ENCODE peak calls at places on chromosomes 12 and 14, in four cellular contexts. L, R, M and U are unnamed samples.

GRCh38 chr12:41512531-41512930 is 324.4 kb downstream of the PDZRN4 start:
- DNase-seq in L (no peak), R (no peak), M (no peak), U (no peak)

GRCh38 chr12:89833337-89834252 is 125.0 kb upstream of the ATP2B1 start:
- DNase-seq in L (no peak), R (peak; percentile 12), M (peak; percentile 15), U (no peak)

GRCh38 chr14:68527329-68527851 is 265.5 kb downstream of the ZFP36L1 start:
- DNase-seq in L (peak; percentile 83), R (no peak), M (peak; percentile 67), U (no peak)

GRCh38 chr14:72544615-72545387 is 349.1 kb downstream of the DPF3 start:
- DNase-seq in L (no peak), R (no peak), M (peak; percentile 21), U (no peak)

GRCh38 chr14:65788876-65789859 is 376.6 kb downstream of the FUT8 start:
- DNase-seq in L (no peak), R (no peak), M (no peak), U (no peak)

GRCh38 chr14:51682411-51682810 is 30.7 kb downstream of the FRMD6 start:
- DNase-seq in L (no peak), R (no peak), M (no peak), U (no peak)

GRCh38 chr12:124497658-124498057 is 69.8 kb downstream of the NCOR2 start:
- DNase-seq in L (peak; percentile 87), R (no peak), M (no peak), U (no peak)

GRCh38 chr12:107461222-107461980 is 224.2 kb upstream of the PWP1 start:
- DNase-seq in L (no peak), R (no peak), M (peak; percentile 67), U (no peak)

GRCh38 chr12:109811624-109811995 is 21.6 kb downstream of the TRPV4 start:
- DNase-seq in L (no peak), R (no peak), M (peak; percentile 11), U (no peak)

GRCh38 chr14:57634335-57634734 is 140.7 kb upstream of the CCDC198 start:
- DNase-seq in L (no peak), R (no peak), M (no peak), U (no peak)

GRCh38 chr12:71548906-71549305 is 109.3 kb downstream of the LGR5 start:
- DNase-seq in L (no peak), R (no peak), M (no peak), U (no peak)

GRCh38 chr12:104671407-104672095 is 214.8 kb downstream of the CHST11 start:
- DNase-seq in L (peak; percentile 97), R (peak; percentile 88), M (peak; percentile 98), U (peak; percentile 93)

GRCh38 chr14:67515386-67516079 is 17.6 kb upstream of the PLEKHH1 start:
- DNase-seq in L (peak; percentile 63), R (no peak), M (no peak), U (peak; percentile 70)

GRCh38 chr12:94873368-94874085 is 130.0 kb downstream of the NDUFA12 start:
- DNase-seq in L (no peak), R (no peak), M (no peak), U (peak; percentile 64)

GRCh38 chr12:89390802-89391673 is 38.7 kb upstream of the DUSP6 start:
- DNase-seq in L (no peak), R (no peak), M (peak; percentile 67), U (no peak)

GRCh38 chr12:68406134-68406576 is 74.0 kb upstream of the MDM1 start:
- DNase-seq in L (peak; percentile 96), R (peak; percentile 69), M (peak; percentile 91), U (peak; percentile 95)

GRCh38 chr12:110367209-110367864 is 36.2 kb downstream of the ANAPC7 start:
- DNase-seq in L (no peak), R (no peak), M (no peak), U (no peak)

GRCh38 chr12:27061317-27061716 is 21.1 kb downstream of the C12orf71 start:
- DNase-seq in L (no peak), R (no peak), M (no peak), U (no peak)

GRCh38 chr12:14314801-14315200 is 50.7 kb upstream of the ATF7IP start:
- DNase-seq in L (no peak), R (no peak), M (no peak), U (no peak)

GRCh38 chr14:90671382-90671781 is 144.8 kb downstream of the TTC7B start:
- DNase-seq in L (no peak), R (no peak), M (no peak), U (no peak)

GRCh38 chr12:123867141-123867540 is 105.0 kb downstream of the DNAH10 start:
- DNase-seq in L (no peak), R (no peak), M (peak; percentile 25), U (no peak)

GRCh38 chr12:88063375-88063774 is 34.2 kb upstream of the C12orf50 start:
- DNase-seq in L (no peak), R (no peak), M (no peak), U (no peak)

GRCh38 chr14:105398726-105399440 is 545 bp downstream of the TEX22 start:
- DNase-seq in L (no peak), R (no peak), M (no peak), U (no peak)

GRCh38 chr14:70926187-70926830 is 19.1 kb downstream of the PCNX1 start:
- DNase-seq in L (no peak), R (no peak), M (no peak), U (no peak)

GRCh38 chr14:96748371-96748770 is 48.8 kb upstream of the VRK1 start:
- DNase-seq in L (no peak), R (no peak), M (peak; percentile 38), U (no peak)

GRCh38 chr14:102508774-102509743 is 517 bp downstream of the ANKRD9 start:
- DNase-seq in L (peak; percentile 85), R (no peak), M (no peak), U (peak; percentile 86)

GRCh38 chr12:79826267-79827128 is 108.4 kb downstream of the PPP1R12A start:
- DNase-seq in L (no peak), R (no peak), M (no peak), U (no peak)

GRCh38 chr12:27652174-27652763 is 44.0 kb upstream of the REP15 start:
- DNase-seq in L (no peak), R (peak; percentile 84), M (peak; percentile 87), U (no peak)

DNA sequence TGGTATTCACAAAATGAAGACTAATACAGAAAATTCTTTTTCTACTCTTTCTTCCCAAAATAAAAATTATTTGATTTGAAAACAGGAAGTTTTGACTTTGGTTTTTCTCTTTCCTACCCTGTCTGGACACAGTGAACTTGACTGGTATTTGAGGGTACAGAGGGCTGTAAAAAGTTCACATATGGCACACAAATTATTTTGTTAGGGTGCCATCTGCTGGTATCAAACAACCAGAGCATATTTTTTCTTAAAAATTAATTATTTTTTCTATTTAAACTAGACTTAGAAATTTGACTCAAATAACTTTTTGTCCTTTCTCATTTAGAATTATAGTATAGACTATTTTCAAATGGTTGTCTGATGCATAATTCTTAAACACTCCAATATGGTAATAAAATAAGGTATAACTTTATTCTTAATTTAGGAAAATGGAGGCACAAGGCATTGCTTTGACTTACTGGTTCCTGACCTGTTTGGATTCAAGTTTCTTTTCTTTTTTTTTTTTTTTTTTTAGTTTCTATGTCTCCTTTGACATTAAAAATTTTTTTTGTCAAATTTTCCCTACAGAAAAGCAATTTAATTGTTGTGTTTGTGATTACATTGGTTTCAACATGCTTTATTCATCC is 390.6 kb downstream of the PRKD1 start:
- DNase-seq in L (no peak), R (no peak), M (peak; percentile 26), U (no peak)
- TF ChIP-seq CTCF in L (peak; percentile 9), R (no peak), M (peak; percentile 44), U (peak; percentile 45)

GRCh38 chr12:52427083-52427482 is 7.1 kb downstream of the KRT75 start:
- DNase-seq in L (no peak), R (no peak), M (peak; percentile 35), U (no peak)
- TF ChIP-seq CTCF in L (no peak), R (no peak), M (no peak), U (no peak)

GRCh38 chr12:54004063-54004840 is 4.3 kb downstream of the HOXC9 start:
- DNase-seq in L (no peak), R (no peak), M (no peak), U (no peak)
- TF ChIP-seq CTCF in L (no peak), R (peak; percentile 28), M (no peak), U (no peak)

GRCh38 chr12:2751230-2751629 is 43.5 kb upstream of the FKBP4 start:
- DNase-seq in L (no peak), R (no peak), M (no peak), U (no peak)

GRCh38 chr12:2751686-2752085 is 43.1 kb upstream of the FKBP4 start:
- DNase-seq in L (no peak), R (no peak), M (no peak), U (no peak)

GRCh38 chr12:2754208-2754607 is 40.6 kb upstream of the FKBP4 start:
- DNase-seq in L (no peak), R (no peak), M (no peak), U (no peak)

GRCh38 chr12:2753536-2753935 is 41.2 kb upstream of the FKBP4 start:
- DNase-seq in L (no peak), R (no peak), M (no peak), U (no peak)

DNA sequence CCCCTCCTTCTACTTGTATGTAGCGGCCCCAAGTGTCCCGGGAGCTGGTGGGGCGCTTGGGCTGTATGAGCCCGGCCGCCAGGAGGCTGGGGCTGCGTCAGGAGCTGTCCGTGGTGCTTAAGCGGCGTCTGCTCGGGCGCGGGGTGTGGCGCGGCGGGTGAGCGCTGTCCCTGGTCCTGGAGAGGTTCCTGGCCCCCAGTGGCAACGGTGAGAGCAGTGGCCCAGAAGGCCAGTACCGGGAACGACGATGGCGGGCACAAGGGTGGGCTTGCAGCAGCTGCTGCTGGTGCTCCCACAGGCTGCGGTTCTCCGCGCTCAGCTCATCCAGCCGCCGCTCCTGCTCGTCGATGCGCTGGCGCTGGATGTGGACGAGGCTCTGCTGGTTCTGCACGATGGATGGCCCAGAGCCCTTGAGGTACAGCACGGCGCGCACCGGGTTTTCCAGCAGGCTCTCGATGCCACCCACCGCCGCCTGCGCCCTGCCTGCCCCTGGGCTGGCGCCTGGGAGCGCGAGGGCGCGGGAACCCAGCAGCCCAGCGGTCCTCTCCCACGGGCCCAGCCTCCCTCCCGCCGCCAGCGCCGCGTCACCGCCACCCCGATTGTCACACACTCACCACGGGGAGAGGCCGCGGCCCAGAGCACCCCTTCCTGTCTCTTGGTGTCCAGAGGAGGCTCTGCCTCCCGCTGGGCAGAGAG is 41.9 kb upstream of the FKBP4 start:
- DNase-seq in L (peak; percentile 81), R (peak; percentile 36), M (peak; percentile 65), U (peak; percentile 87)
- TF ChIP-seq CTCF in L (no peak), R (peak; percentile 42), M (no peak), U (no peak)